ENCODE peak calls at places on chromosomes 12 and 14, in five cellular contexts. N is astrocyte; B is tibial artery; T is AG04450; I is CD4-positive, alpha-beta T cell. L is an unnamed sample.

GRCh38 chr12:26028953-26029740 is 70.7 kb downstream of the RASSF8 start:
- DNase-seq in B (no peak), N (no peak), T (peak; percentile 26), I (no peak), L (peak; percentile 32)

GRCh38 chr14:105891631-105892452 is 365.5 kb downstream of the TMEM121 start:
- DNase-seq in T (no peak), B (peak; percentile 15), N (no peak), I (no peak), L (no peak)

GRCh38 chr14:81767266-81767987 is 233.8 kb upstream of the SEL1L start:
- DNase-seq in I (no peak), N (no peak), T (no peak), B (no peak), L (no peak)

GRCh38 chr14:31461545-31461944 is 4.2 kb upstream of the DTD2 start:
- DNase-seq in B (no peak), N (no peak), I (no peak), T (no peak), L (no peak)

GRCh38 chr12:124667671-124668337 is 100.4 kb upstream of the NCOR2 start:
- DNase-seq in N (no peak), B (no peak), T (no peak), I (no peak), L (no peak)

GRCh38 chr14:52840916-52841315 is 49.5 kb upstream of the GNPNAT1 start:
- DNase-seq in I (no peak), T (peak; percentile 13), N (peak; percentile 34), B (peak; percentile 56), L (peak; percentile 33)

GRCh38 chr14:27995688-27996087 is 770.9 kb upstream of the FOXG1 start:
- DNase-seq in B (no peak), N (no peak), T (no peak), I (no peak), L (no peak)

GRCh38 chr14:105918496-105919262 is 392.3 kb downstream of the TMEM121 start:
- DNase-seq in B (peak; percentile 16), T (no peak), I (no peak), N (no peak), L (no peak)

GRCh38 chr14:34013714-34014055 is 62.8 kb upstream of the EGLN3 start:
- DNase-seq in I (no peak), T (no peak), N (no peak), B (no peak), L (no peak)

GRCh38 chr14:97336179-97336578 is 539.0 kb downstream of the VRK1 start:
- DNase-seq in N (no peak), B (no peak), T (no peak), I (no peak), L (no peak)

GRCh38 chr12:132946507-132946820 is 9.6 kb downstream of the ZNF605 start:
- DNase-seq in I (no peak), N (no peak), B (no peak), T (no peak), L (no peak)

GRCh38 chr14:61524936-61525292 is 170.4 kb upstream of the HIF1A start:
- DNase-seq in I (no peak), N (no peak), T (no peak), B (no peak), L (no peak)

GRCh38 chr14:61524211-61524806 is 171.0 kb upstream of the HIF1A start:
- DNase-seq in B (no peak), I (no peak), T (no peak), N (peak; percentile 87), L (no peak)

GRCh38 chr14:61526405-61527312 is 168.7 kb upstream of the HIF1A start:
- DNase-seq in I (no peak), N (no peak), B (no peak), T (no peak), L (no peak)

GRCh38 chr14:61523751-61524150 is 171.6 kb upstream of the HIF1A start:
- DNase-seq in I (no peak), T (no peak), B (no peak), N (no peak), L (peak; percentile 35)

DNA sequence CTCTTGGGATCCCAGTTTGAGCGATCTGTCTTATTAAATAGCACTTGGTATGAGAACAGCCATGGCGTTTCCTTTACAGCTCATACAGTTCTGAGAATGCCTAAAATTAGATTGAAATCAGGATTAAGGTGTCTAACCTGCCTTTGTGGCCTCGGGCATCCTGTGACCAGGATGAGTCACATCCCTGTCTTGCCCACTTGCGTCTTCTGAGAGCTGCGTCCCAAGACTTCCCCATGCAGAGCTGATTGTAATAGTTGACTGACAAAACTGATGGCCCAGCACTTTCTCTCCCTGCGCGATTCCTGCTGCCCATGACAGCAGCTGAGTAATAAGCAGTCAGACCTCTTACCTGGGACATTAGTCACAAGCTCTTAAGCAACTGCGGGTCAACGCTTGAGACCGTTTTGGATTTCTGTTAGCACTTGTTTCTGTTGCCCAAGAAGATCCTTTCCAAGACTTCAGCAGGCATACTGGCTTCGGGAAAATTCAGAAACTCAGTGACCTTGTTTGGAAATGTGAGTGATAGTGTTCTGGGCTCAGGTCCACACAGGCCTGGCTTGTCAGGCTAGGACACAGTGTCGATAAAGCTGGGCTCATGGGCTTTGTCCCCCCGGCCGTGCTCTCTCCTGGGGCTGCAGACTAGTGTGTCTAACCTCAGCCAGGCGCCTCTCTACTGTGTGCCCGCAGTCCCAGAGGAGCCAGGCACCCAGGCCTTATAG is 169.9 kb upstream of the HIF1A start:
- DNase-seq in I (no peak), N (peak; percentile 87), B (peak; percentile 86), T (no peak), L (peak; percentile 86)
- H3K27ac ChIP-seq in I (peak overlapping the region; percentile 8), N (peak overlapping the region; percentile 51), B (peak overlapping the region; percentile 86), T (peak overlapping the region; percentile 31), L (peak overlapping the region; percentile 100)

GRCh38 chr12:102939670-102940222 is 17.7 kb upstream of the ASCL1 start:
- DNase-seq in N (no peak), T (no peak), I (no peak), B (no peak), L (no peak)
- TF ChIP-seq CTCF in N (no peak), T (no peak), I (no peak), B (no peak), L (no peak)

GRCh38 chr12:111462134-111462821 is 56.6 kb downstream of the SH2B3 start:
- DNase-seq in I (no peak), N (peak; percentile 60), B (no peak), T (peak; percentile 72), L (no peak)
- H3K27ac ChIP-seq in I (no peak overlapping the region), N (peak overlapping the region; percentile 4), B (no peak overlapping the region), T (peak overlapping the region; percentile 73), L (no peak overlapping the region)

GRCh38 chr12:61584943-61585342 is 675.3 kb upstream of the USP15 start:
- DNase-seq in B (no peak), I (no peak), T (no peak), N (no peak), L (no peak)
- TF ChIP-seq CTCF in B (no peak), I (no peak), T (no peak), N (no peak), L (no peak)

GRCh38 chr12:5503774-5504173 is 71.9 kb downstream of the NTF3 start:
- DNase-seq in T (no peak), N (no peak), B (no peak), I (no peak), L (peak; percentile 13)
- H3K27ac ChIP-seq in T (no peak overlapping the region), N (no peak overlapping the region), B (no peak overlapping the region), I (no peak overlapping the region), L (no peak overlapping the region)

L was measured in RWPE1.